ENCODE peak calls at places on chromosomes 6 and 20, in five cellular contexts. T, J, Q, Y and I are unnamed samples.

GRCh38 chr6:134310206-134310605 is 7.7 kb downstream of the SGK1 start:
- DNase-seq in T (no peak), J (no peak), Q (no peak), Y (no peak), I (no peak)

GRCh38 chr20:19453781-19454310 is 241.4 kb downstream of the SLC24A3 start:
- DNase-seq in T (no peak), J (no peak), Q (no peak), Y (no peak), I (no peak)

GRCh38 chr20:41200446-41201202 is 63.3 kb downstream of the PLCG1 start:
- DNase-seq in T (no peak), J (no peak), Q (no peak), Y (no peak), I (no peak)

GRCh38 chr6:42383421-42384208 is 68.1 kb downstream of the TRERF1 start:
- DNase-seq in T (no peak), J (no peak), Q (no peak), Y (no peak), I (no peak)

GRCh38 chr20:20536240-20536933 is 168.5 kb downstream of the INSM1 start:
- DNase-seq in T (no peak), J (no peak), Q (no peak), Y (no peak), I (no peak)

GRCh38 chr20:40160151-40160550 is 528.9 kb downstream of the MAFB start:
- DNase-seq in T (peak), J (no peak), Q (peak), Y (peak), I (no peak)

GRCh38 chr6:56661298-56661697 is 18.6 kb upstream of the DST start:
- DNase-seq in T (no peak), J (no peak), Q (no peak), Y (no peak), I (no peak)

GRCh38 chr6:19892250-19892649 is 55.1 kb downstream of the ID4 start:
- DNase-seq in T (peak), J (no peak), Q (peak), Y (no peak), I (no peak)

GRCh38 chr6:108656834-108657233 is 96.1 kb downstream of the FOXO3 start:
- DNase-seq in T (no peak), J (no peak), Q (no peak), Y (no peak), I (no peak)

GRCh38 chr6:31110825-31111582 is 1.4 kb downstream of the C6orf15 start:
- DNase-seq in T (no peak), J (no peak), Q (no peak), Y (no peak), I (no peak)